ENCODE peak calls at places on chromosomes 2 and 18, in nine cellular contexts. One of them, this sample, is unnamed.

GRCh38 chr2:105455488-105455991 is 56.7 kb upstream of the FHL2 start:
- DNase-seq in aorta: no peak
- DNase-seq in AG04450: peak; percentile 61
- DNase-seq in AG10803: peak; percentile 100
- DNase-seq in psoas muscle: peak; percentile 81
- DNase-seq in left ventricle myocardium inferior: no peak
- DNase-seq in stomach: peak; percentile 74
- DNase-seq in cardiac fibroblast: peak; percentile 88
- DNase-seq in choroid plexus epithelial cell: peak; percentile 98
- DNase-seq in this sample: peak; percentile 88

GRCh38 chr18:5890606-5891360 is 4.5 kb downstream of the TMEM200C start:
- DNase-seq in aorta: peak; percentile 78
- DNase-seq in AG04450: no peak
- DNase-seq in AG10803: no peak
- DNase-seq in psoas muscle: peak; percentile 59
- DNase-seq in left ventricle myocardium inferior: peak; percentile 29
- DNase-seq in stomach: peak; percentile 34
- DNase-seq in cardiac fibroblast: peak; percentile 11
- DNase-seq in choroid plexus epithelial cell: no peak
- DNase-seq in this sample: peak; percentile 69

GRCh38 chr2:23238011-23238657 is 146.8 kb upstream of the KLHL29 start:
- DNase-seq in aorta: no peak
- DNase-seq in AG04450: no peak
- DNase-seq in AG10803: no peak
- DNase-seq in psoas muscle: no peak
- DNase-seq in left ventricle myocardium inferior: no peak
- DNase-seq in stomach: no peak
- DNase-seq in cardiac fibroblast: no peak
- DNase-seq in choroid plexus epithelial cell: no peak
- DNase-seq in this sample: no peak

GRCh38 chr2:132585982-132586608 is 83.9 kb downstream of the LYPD1 start:
- DNase-seq in aorta: no peak
- DNase-seq in AG04450: no peak
- DNase-seq in AG10803: no peak
- DNase-seq in psoas muscle: no peak
- DNase-seq in left ventricle myocardium inferior: no peak
- DNase-seq in stomach: no peak
- DNase-seq in cardiac fibroblast: no peak
- DNase-seq in choroid plexus epithelial cell: no peak
- DNase-seq in this sample: no peak

GRCh38 chr2:13308989-13309388 is 592.3 kb downstream of the TRIB2 start:
- DNase-seq in aorta: no peak
- DNase-seq in AG04450: no peak
- DNase-seq in AG10803: no peak
- DNase-seq in psoas muscle: no peak
- DNase-seq in left ventricle myocardium inferior: no peak
- DNase-seq in stomach: no peak
- DNase-seq in cardiac fibroblast: no peak
- DNase-seq in choroid plexus epithelial cell: no peak
- DNase-seq in this sample: no peak

GRCh38 chr2:216553093-216553478 is 54.4 kb downstream of the RPL37A start:
- DNase-seq in aorta: no peak
- DNase-seq in AG04450: no peak
- DNase-seq in AG10803: no peak
- DNase-seq in psoas muscle: no peak
- DNase-seq in left ventricle myocardium inferior: no peak
- DNase-seq in stomach: no peak
- DNase-seq in cardiac fibroblast: no peak
- DNase-seq in choroid plexus epithelial cell: peak; percentile 55
- DNase-seq in this sample: no peak

GRCh38 chr2:217983276-217984233 is 19.2 kb downstream of the TNS1 start:
- DNase-seq in aorta: peak; percentile 65
- DNase-seq in AG04450: no peak
- DNase-seq in AG10803: no peak
- DNase-seq in psoas muscle: no peak
- DNase-seq in left ventricle myocardium inferior: no peak
- DNase-seq in stomach: no peak
- DNase-seq in cardiac fibroblast: no peak
- DNase-seq in choroid plexus epithelial cell: no peak
- DNase-seq in this sample: no peak

GRCh38 chr2:30459140-30459539 is 12.1 kb downstream of the LCLAT1 start:
- DNase-seq in aorta: no peak
- DNase-seq in AG04450: no peak
- DNase-seq in AG10803: no peak
- DNase-seq in psoas muscle: no peak
- DNase-seq in left ventricle myocardium inferior: no peak
- DNase-seq in stomach: no peak
- DNase-seq in cardiac fibroblast: no peak
- DNase-seq in choroid plexus epithelial cell: no peak
- DNase-seq in this sample: no peak

DNA sequence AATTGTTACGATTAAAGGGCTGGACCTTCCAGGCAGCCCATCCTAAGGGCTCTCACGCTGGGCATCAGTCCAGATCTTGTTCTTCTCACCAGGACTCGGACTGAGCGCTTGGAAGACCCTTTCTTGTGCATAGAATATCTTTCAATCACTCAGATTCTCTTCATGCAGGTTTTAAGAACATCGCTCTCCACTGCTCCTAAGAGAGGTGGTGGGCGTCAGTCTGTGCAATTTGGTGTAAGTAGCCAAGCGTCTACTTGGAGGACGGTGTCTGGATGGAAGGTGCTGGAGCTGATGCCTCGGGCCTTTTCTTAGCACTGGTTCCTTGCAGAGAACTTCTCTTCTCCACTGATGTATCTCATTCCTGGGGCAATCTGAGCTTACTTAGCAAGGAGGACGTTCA is 68.7 kb downstream of the ASB1 start:
- DNase-seq in aorta: no peak
- DNase-seq in AG04450: no peak
- DNase-seq in AG10803: no peak
- DNase-seq in psoas muscle: peak; percentile 19
- DNase-seq in left ventricle myocardium inferior: no peak
- DNase-seq in stomach: peak; percentile 15
- DNase-seq in cardiac fibroblast: no peak
- DNase-seq in choroid plexus epithelial cell: no peak
- DNase-seq in this sample: no peak
- H3K4me3 ChIP-seq in aorta: no peak overlapping the region
- H3K4me3 ChIP-seq in AG04450: no peak overlapping the region
- H3K4me3 ChIP-seq in AG10803: no peak overlapping the region
- H3K4me3 ChIP-seq in psoas muscle: no peak overlapping the region
- H3K4me3 ChIP-seq in left ventricle myocardium inferior: no peak overlapping the region
- H3K4me3 ChIP-seq in stomach: no peak overlapping the region
- H3K4me3 ChIP-seq in cardiac fibroblast: no peak overlapping the region
- H3K4me3 ChIP-seq in choroid plexus epithelial cell: no peak overlapping the region
- H3K4me3 ChIP-seq in this sample: no peak overlapping the region

GRCh38 chr2:241312082-241312481 is 3.4 kb downstream of the HDLBP start:
- DNase-seq in aorta: no peak
- DNase-seq in AG04450: no peak
- DNase-seq in AG10803: peak; percentile 76
- DNase-seq in psoas muscle: no peak
- DNase-seq in left ventricle myocardium inferior: no peak
- DNase-seq in stomach: no peak
- DNase-seq in cardiac fibroblast: no peak
- DNase-seq in choroid plexus epithelial cell: peak; percentile 82
- DNase-seq in this sample: peak; percentile 22

GRCh38 chr2:241308267-241308666 is 7.2 kb downstream of the HDLBP start:
- DNase-seq in aorta: no peak
- DNase-seq in AG04450: no peak
- DNase-seq in AG10803: peak; percentile 55
- DNase-seq in psoas muscle: no peak
- DNase-seq in left ventricle myocardium inferior: no peak
- DNase-seq in stomach: no peak
- DNase-seq in cardiac fibroblast: no peak
- DNase-seq in choroid plexus epithelial cell: peak; percentile 33
- DNase-seq in this sample: no peak

GRCh38 chr2:241308832-241309500 is 6.5 kb downstream of the HDLBP start:
- DNase-seq in aorta: no peak
- DNase-seq in AG04450: no peak
- DNase-seq in AG10803: no peak
- DNase-seq in psoas muscle: no peak
- DNase-seq in left ventricle myocardium inferior: no peak
- DNase-seq in stomach: no peak
- DNase-seq in cardiac fibroblast: no peak
- DNase-seq in choroid plexus epithelial cell: no peak
- DNase-seq in this sample: no peak

GRCh38 chr2:241310917-241311566 is 4.4 kb downstream of the HDLBP start:
- DNase-seq in aorta: no peak
- DNase-seq in AG04450: no peak
- DNase-seq in AG10803: no peak
- DNase-seq in psoas muscle: no peak
- DNase-seq in left ventricle myocardium inferior: no peak
- DNase-seq in stomach: no peak
- DNase-seq in cardiac fibroblast: no peak
- DNase-seq in choroid plexus epithelial cell: no peak
- DNase-seq in this sample: no peak

DNA sequence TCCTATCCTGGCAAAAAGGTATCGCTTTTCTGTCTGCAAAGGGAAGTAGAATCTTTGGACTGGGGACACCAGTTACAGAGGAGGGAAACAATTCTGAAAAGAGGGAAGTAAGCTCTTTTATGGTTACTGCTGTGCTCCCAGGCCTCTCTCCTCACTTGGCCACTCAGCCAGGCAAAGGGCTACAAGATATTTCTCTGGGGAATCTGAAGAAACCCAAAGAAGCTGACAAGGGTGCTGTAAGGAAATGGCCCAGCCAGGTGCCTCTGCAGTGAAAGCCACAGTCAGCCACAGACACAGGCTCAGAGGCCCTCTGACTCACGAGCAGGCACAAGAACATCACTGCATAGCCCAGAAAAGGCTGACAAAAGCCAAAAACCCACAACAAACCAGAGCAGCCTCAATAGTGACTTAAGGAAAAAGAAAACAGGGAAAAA is 5.8 kb downstream of the HDLBP start:
- DNase-seq in aorta: no peak
- DNase-seq in AG04450: no peak
- DNase-seq in AG10803: peak; percentile 58
- DNase-seq in psoas muscle: no peak
- DNase-seq in left ventricle myocardium inferior: no peak
- DNase-seq in stomach: peak; percentile 38
- DNase-seq in cardiac fibroblast: no peak
- DNase-seq in choroid plexus epithelial cell: peak; percentile 54
- DNase-seq in this sample: no peak
- H3K4me3 ChIP-seq in aorta: no peak overlapping the region
- H3K4me3 ChIP-seq in AG04450: no peak overlapping the region
- H3K4me3 ChIP-seq in AG10803: no peak overlapping the region
- H3K4me3 ChIP-seq in psoas muscle: no peak overlapping the region
- H3K4me3 ChIP-seq in left ventricle myocardium inferior: no peak overlapping the region
- H3K4me3 ChIP-seq in stomach: no peak overlapping the region
- H3K4me3 ChIP-seq in cardiac fibroblast: no peak overlapping the region
- H3K4me3 ChIP-seq in choroid plexus epithelial cell: no peak overlapping the region
- H3K4me3 ChIP-seq in this sample: no peak overlapping the region

DNA sequence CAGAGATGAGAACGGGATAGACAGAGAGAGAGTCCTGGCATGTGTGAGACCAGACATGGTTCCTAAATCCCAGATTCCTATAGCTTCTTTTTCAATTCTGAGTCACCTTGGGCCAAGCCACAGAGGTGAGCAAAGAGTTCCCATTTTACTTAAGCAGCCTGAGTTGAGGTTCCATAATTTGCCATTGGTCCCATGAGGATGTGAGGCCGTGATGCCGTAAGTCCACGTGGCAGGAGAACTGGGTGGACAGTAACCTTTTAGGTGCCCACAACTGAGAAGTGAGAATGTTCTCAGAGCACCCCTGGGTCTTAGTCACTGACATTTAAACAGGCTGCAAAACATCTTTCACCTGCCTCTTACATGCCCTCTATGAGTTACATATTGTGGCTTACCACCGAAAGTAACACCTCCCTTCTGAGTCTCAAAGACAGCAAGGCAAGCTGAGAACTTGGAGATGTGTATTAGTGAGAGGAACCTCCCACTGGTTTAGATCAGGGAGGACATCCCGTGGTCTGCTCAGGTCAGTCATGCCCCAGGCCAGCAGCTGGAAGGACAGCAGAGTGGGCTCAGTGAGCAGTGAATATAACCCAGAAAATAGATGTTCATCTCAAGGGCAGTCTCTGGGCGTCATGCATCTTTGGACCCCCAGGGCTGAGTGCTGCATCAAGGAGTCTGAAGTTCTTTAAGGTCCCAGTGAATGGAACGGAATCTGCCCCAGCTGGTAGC is 127.9 kb upstream of the LGALSL start:
- DNase-seq in aorta: no peak
- DNase-seq in AG04450: no peak
- DNase-seq in AG10803: no peak
- DNase-seq in psoas muscle: no peak
- DNase-seq in left ventricle myocardium inferior: no peak
- DNase-seq in stomach: no peak
- DNase-seq in cardiac fibroblast: no peak
- DNase-seq in choroid plexus epithelial cell: no peak
- DNase-seq in this sample: no peak
- H3K4me3 ChIP-seq in aorta: no peak overlapping the region
- H3K4me3 ChIP-seq in AG04450: no peak overlapping the region
- H3K4me3 ChIP-seq in AG10803: no peak overlapping the region
- H3K4me3 ChIP-seq in psoas muscle: no peak overlapping the region
- H3K4me3 ChIP-seq in left ventricle myocardium inferior: no peak overlapping the region
- H3K4me3 ChIP-seq in stomach: no peak overlapping the region
- H3K4me3 ChIP-seq in cardiac fibroblast: no peak overlapping the region
- H3K4me3 ChIP-seq in choroid plexus epithelial cell: no peak overlapping the region
- H3K4me3 ChIP-seq in this sample: no peak overlapping the region

GRCh38 chr2:45871025-45871424 is 219.6 kb downstream of the PRKCE start:
- DNase-seq in aorta: no peak
- DNase-seq in AG04450: no peak
- DNase-seq in AG10803: no peak
- DNase-seq in psoas muscle: no peak
- DNase-seq in left ventricle myocardium inferior: no peak
- DNase-seq in stomach: no peak
- DNase-seq in cardiac fibroblast: no peak
- DNase-seq in choroid plexus epithelial cell: no peak
- DNase-seq in this sample: no peak

GRCh38 chr2:45867800-45868199 is 216.3 kb downstream of the PRKCE start:
- DNase-seq in aorta: no peak
- DNase-seq in AG04450: no peak
- DNase-seq in AG10803: no peak
- DNase-seq in psoas muscle: no peak
- DNase-seq in left ventricle myocardium inferior: no peak
- DNase-seq in stomach: no peak
- DNase-seq in cardiac fibroblast: no peak
- DNase-seq in choroid plexus epithelial cell: no peak
- DNase-seq in this sample: no peak

GRCh38 chr2:45871541-45871940 is 220.1 kb downstream of the PRKCE start:
- DNase-seq in aorta: no peak
- DNase-seq in AG04450: no peak
- DNase-seq in AG10803: no peak
- DNase-seq in psoas muscle: no peak
- DNase-seq in left ventricle myocardium inferior: no peak
- DNase-seq in stomach: no peak
- DNase-seq in cardiac fibroblast: no peak
- DNase-seq in choroid plexus epithelial cell: no peak
- DNase-seq in this sample: no peak

GRCh38 chr2:45869165-45869501 is 217.7 kb downstream of the PRKCE start:
- DNase-seq in aorta: no peak
- DNase-seq in AG04450: peak; percentile 26
- DNase-seq in AG10803: peak; percentile 75
- DNase-seq in psoas muscle: no peak
- DNase-seq in left ventricle myocardium inferior: no peak
- DNase-seq in stomach: no peak
- DNase-seq in cardiac fibroblast: peak; percentile 33
- DNase-seq in choroid plexus epithelial cell: peak; percentile 64
- DNase-seq in this sample: no peak

DNA sequence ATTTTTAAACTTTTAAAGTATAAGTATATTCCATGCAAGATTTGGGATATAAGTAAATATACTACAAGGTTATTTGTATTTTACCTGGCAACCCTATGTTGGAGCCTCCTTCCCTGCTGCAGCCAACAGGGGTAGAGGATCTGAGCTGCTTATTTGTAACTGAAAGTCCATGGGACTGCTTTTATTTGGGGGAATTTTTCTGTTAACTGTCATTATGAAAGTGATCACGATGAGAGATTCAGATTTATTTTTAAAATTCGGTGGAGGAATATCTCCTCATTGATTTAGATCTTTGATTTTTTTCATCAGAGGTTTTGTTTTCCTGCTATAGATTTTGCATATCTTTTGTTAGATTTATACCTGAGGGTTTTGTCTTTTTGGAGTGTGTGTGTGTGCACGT is 215.9 kb downstream of the PRKCE start:
- DNase-seq in aorta: no peak
- DNase-seq in AG04450: no peak
- DNase-seq in AG10803: no peak
- DNase-seq in psoas muscle: no peak
- DNase-seq in left ventricle myocardium inferior: no peak
- DNase-seq in stomach: no peak
- DNase-seq in cardiac fibroblast: no peak
- DNase-seq in choroid plexus epithelial cell: no peak
- DNase-seq in this sample: no peak
- H3K4me3 ChIP-seq in aorta: no peak overlapping the region
- H3K4me3 ChIP-seq in AG04450: no peak overlapping the region
- H3K4me3 ChIP-seq in AG10803: no peak overlapping the region
- H3K4me3 ChIP-seq in psoas muscle: no peak overlapping the region
- H3K4me3 ChIP-seq in left ventricle myocardium inferior: no peak overlapping the region
- H3K4me3 ChIP-seq in stomach: no peak overlapping the region
- H3K4me3 ChIP-seq in cardiac fibroblast: no peak overlapping the region
- H3K4me3 ChIP-seq in choroid plexus epithelial cell: no peak overlapping the region
- H3K4me3 ChIP-seq in this sample: no peak overlapping the region

This sample was measured in trophoblast cell.